ENCODE peak calls at places on chromosomes 16 and 17, in four cellular contexts. One of them, this sample, is unnamed.

GRCh38 chr16:48556913-48557351 is 53.0 kb downstream of the N4BP1 start:
- DNase-seq in right lobe of liver: no peak
- DNase-seq in AG04450: peak
- DNase-seq in tibial artery: no peak
- DNase-seq in this sample: no peak

GRCh38 chr17:3968886-3969524 is 4.8 kb upstream of the ATP2A3 start:
- DNase-seq in tibial artery: no peak
- DNase-seq in right lobe of liver: no peak
- DNase-seq in AG04450: no peak
- DNase-seq in this sample: no peak

GRCh38 chr17:50833396-50834125 is 1.8 kb upstream of the WFIKKN2 start:
- DNase-seq in right lobe of liver: no peak
- DNase-seq in AG04450: no peak
- DNase-seq in tibial artery: no peak
- DNase-seq in this sample: no peak

GRCh38 chr16:79954920-79955705 is 354.6 kb upstream of the MAF start:
- DNase-seq in tibial artery: no peak
- DNase-seq in AG04450: no peak
- DNase-seq in right lobe of liver: no peak
- DNase-seq in this sample: no peak

GRCh38 chr17:69344939-69345338 is 18.0 kb upstream of the ABCA5 start:
- DNase-seq in right lobe of liver: no peak
- DNase-seq in AG04450: no peak
- DNase-seq in tibial artery: no peak
- DNase-seq in this sample: no peak

GRCh38 chr16:3575491-3575890 is 1.7 kb downstream of the NLRC3 start:
- DNase-seq in tibial artery: no peak
- DNase-seq in AG04450: no peak
- DNase-seq in right lobe of liver: no peak
- DNase-seq in this sample: no peak

GRCh38 chr17:57419940-57420522 is 163.7 kb downstream of the MSI2 start:
- DNase-seq in right lobe of liver: no peak
- DNase-seq in tibial artery: no peak
- DNase-seq in AG04450: no peak
- DNase-seq in this sample: no peak

GRCh38 chr16:67339453-67339852 is 12.8 kb downstream of the LRRC36 start:
- DNase-seq in AG04450: peak
- DNase-seq in tibial artery: no peak
- DNase-seq in right lobe of liver: no peak
- DNase-seq in this sample: no peak

GRCh38 chr16:72961115-72961832 is 86.7 kb downstream of the ZFHX3 start:
- DNase-seq in tibial artery: peak
- DNase-seq in AG04450: no peak
- DNase-seq in right lobe of liver: no peak
- DNase-seq in this sample: no peak

GRCh38 chr17:54982399-54982798 is 13.8 kb downstream of the STXBP4 start:
- DNase-seq in tibial artery: peak
- DNase-seq in AG04450: no peak
- DNase-seq in right lobe of liver: no peak
- DNase-seq in this sample: no peak

GRCh38 chr17:57751971-57752905 is 7.1 kb upstream of the CCDC182 start:
- DNase-seq in tibial artery: no peak
- DNase-seq in AG04450: no peak
- DNase-seq in right lobe of liver: no peak
- DNase-seq in this sample: no peak

GRCh38 chr16:969508-970378 is 1.0 kb downstream of the LMF1 start:
- DNase-seq in AG04450: no peak
- DNase-seq in tibial artery: no peak
- DNase-seq in right lobe of liver: no peak
- DNase-seq in this sample: peak

GRCh38 chr16:81625544-81626152 is 153.4 kb upstream of the PLCG2 start:
- DNase-seq in right lobe of liver: peak
- DNase-seq in AG04450: no peak
- DNase-seq in tibial artery: peak
- DNase-seq in this sample: no peak

GRCh38 chr17:30961213-30962188 is 9.3 kb upstream of the RNF135 start:
- DNase-seq in AG04450: no peak
- DNase-seq in right lobe of liver: no peak
- DNase-seq in tibial artery: no peak
- DNase-seq in this sample: no peak

GRCh38 chr16:51242281-51242994 is 91.4 kb upstream of the SALL1 start:
- DNase-seq in tibial artery: no peak
- DNase-seq in right lobe of liver: no peak
- DNase-seq in AG04450: no peak
- DNase-seq in this sample: no peak

GRCh38 chr17:67221062-67221998 is 23.7 kb downstream of the HELZ start:
- DNase-seq in tibial artery: peak
- DNase-seq in AG04450: no peak
- DNase-seq in right lobe of liver: no peak
- DNase-seq in this sample: no peak

GRCh38 chr17:41734139-41734948 is at the start of gene HAP1:
- DNase-seq in right lobe of liver: no peak
- DNase-seq in AG04450: no peak
- DNase-seq in tibial artery: no peak
- DNase-seq in this sample: peak

GRCh38 chr17:11558681-11559234 is 39.5 kb upstream of the DNAH9 start:
- DNase-seq in tibial artery: no peak
- DNase-seq in AG04450: no peak
- DNase-seq in right lobe of liver: no peak
- DNase-seq in this sample: no peak

GRCh38 chr17:5422505-5422904 is 2.5 kb downstream of the RPAIN start:
- DNase-seq in tibial artery: no peak
- DNase-seq in right lobe of liver: no peak
- DNase-seq in AG04450: no peak
- DNase-seq in this sample: no peak

GRCh38 chr16:81707411-81708321 is 71.4 kb upstream of the PLCG2 start:
- DNase-seq in right lobe of liver: peak
- DNase-seq in AG04450: no peak
- DNase-seq in tibial artery: no peak
- DNase-seq in this sample: peak

GRCh38 chr17:62724398-62725146 is 83.5 kb downstream of the MARCHF10 start:
- DNase-seq in right lobe of liver: no peak
- DNase-seq in tibial artery: no peak
- DNase-seq in AG04450: no peak
- DNase-seq in this sample: no peak

GRCh38 chr16:2340564-2341455 is at the start of gene ABCA3:
- DNase-seq in tibial artery: peak
- DNase-seq in right lobe of liver: peak
- DNase-seq in AG04450: peak
- DNase-seq in this sample: peak

GRCh38 chr17:49576121-49576905 is 642 bp downstream of the NXPH3 start:
- DNase-seq in tibial artery: peak
- DNase-seq in AG04450: no peak
- DNase-seq in right lobe of liver: no peak
- DNase-seq in this sample: peak

GRCh38 chr17:62809656-62810055 is 1.5 kb upstream of the MARCHF10 start:
- DNase-seq in right lobe of liver: no peak
- DNase-seq in AG04450: no peak
- DNase-seq in tibial artery: no peak
- DNase-seq in this sample: no peak

GRCh38 chr16:1125471-1125870 is 27.4 kb upstream of the CACNA1H start:
- DNase-seq in AG04450: peak
- DNase-seq in tibial artery: no peak
- DNase-seq in right lobe of liver: no peak
- DNase-seq in this sample: no peak

GRCh38 chr16:57649443-57649751 is 18.7 kb upstream of the ADGRG3 start:
- DNase-seq in right lobe of liver: no peak
- DNase-seq in tibial artery: no peak
- DNase-seq in AG04450: no peak
- DNase-seq in this sample: no peak

GRCh38 chr17:33292184-33292980 is 713 bp downstream of the ASIC2 start:
- DNase-seq in AG04450: no peak
- DNase-seq in right lobe of liver: no peak
- DNase-seq in tibial artery: no peak
- DNase-seq in this sample: no peak

GRCh38 chr17:83062011-83062817 is 17.2 kb upstream of the METRNL start:
- DNase-seq in AG04450: no peak
- DNase-seq in tibial artery: peak
- DNase-seq in right lobe of liver: peak
- DNase-seq in this sample: peak

GRCh38 chr17:1957037-1957436 is 68.1 kb downstream of the RTN4RL1 start:
- DNase-seq in right lobe of liver: no peak
- DNase-seq in tibial artery: no peak
- DNase-seq in AG04450: peak
- DNase-seq in this sample: no peak

GRCh38 chr16:56742030-56742984 is 12.4 kb downstream of the NUP93 start:
- DNase-seq in right lobe of liver: no peak
- DNase-seq in AG04450: peak
- DNase-seq in tibial artery: no peak
- DNase-seq in this sample: no peak

GRCh38 chr16:24189941-24190340 is 66.2 kb upstream of the CACNG3 start:
- DNase-seq in tibial artery: no peak
- DNase-seq in AG04450: no peak
- DNase-seq in right lobe of liver: no peak
- DNase-seq in this sample: no peak

GRCh38 chr16:3161235-3162018 is 26.6 kb upstream of the OR1F1 start:
- DNase-seq in tibial artery: no peak
- DNase-seq in right lobe of liver: no peak
- DNase-seq in AG04450: no peak
- DNase-seq in this sample: no peak

GRCh38 chr16:1503110-1503955 is 10.2 kb downstream of the TELO2 start:
- DNase-seq in right lobe of liver: no peak
- DNase-seq in tibial artery: no peak
- DNase-seq in AG04450: no peak
- DNase-seq in this sample: no peak

GRCh38 chr16:74991593-74992403 is 6.9 kb upstream of the WDR59 start:
- DNase-seq in tibial artery: no peak
- DNase-seq in AG04450: no peak
- DNase-seq in right lobe of liver: peak
- DNase-seq in this sample: no peak

GRCh38 chr16:24525970-24526559 is 13.3 kb upstream of the RBBP6 start:
- DNase-seq in tibial artery: no peak
- DNase-seq in right lobe of liver: no peak
- DNase-seq in AG04450: no peak
- DNase-seq in this sample: no peak

GRCh38 chr16:67490330-67491096 is 7.2 kb upstream of the AGRP start:
- DNase-seq in tibial artery: no peak
- DNase-seq in right lobe of liver: no peak
- DNase-seq in AG04450: no peak
- DNase-seq in this sample: no peak

GRCh38 chr17:77744268-77744988 is 214.1 kb upstream of the TNRC6C start:
- DNase-seq in AG04450: no peak
- DNase-seq in tibial artery: peak
- DNase-seq in right lobe of liver: peak
- DNase-seq in this sample: peak
- H3K27ac ChIP-seq in AG04450: no peak
- H3K27ac ChIP-seq in tibial artery: no peak
- H3K27ac ChIP-seq in right lobe of liver: no peak
- H3K27ac ChIP-seq in this sample: no peak

DNA sequence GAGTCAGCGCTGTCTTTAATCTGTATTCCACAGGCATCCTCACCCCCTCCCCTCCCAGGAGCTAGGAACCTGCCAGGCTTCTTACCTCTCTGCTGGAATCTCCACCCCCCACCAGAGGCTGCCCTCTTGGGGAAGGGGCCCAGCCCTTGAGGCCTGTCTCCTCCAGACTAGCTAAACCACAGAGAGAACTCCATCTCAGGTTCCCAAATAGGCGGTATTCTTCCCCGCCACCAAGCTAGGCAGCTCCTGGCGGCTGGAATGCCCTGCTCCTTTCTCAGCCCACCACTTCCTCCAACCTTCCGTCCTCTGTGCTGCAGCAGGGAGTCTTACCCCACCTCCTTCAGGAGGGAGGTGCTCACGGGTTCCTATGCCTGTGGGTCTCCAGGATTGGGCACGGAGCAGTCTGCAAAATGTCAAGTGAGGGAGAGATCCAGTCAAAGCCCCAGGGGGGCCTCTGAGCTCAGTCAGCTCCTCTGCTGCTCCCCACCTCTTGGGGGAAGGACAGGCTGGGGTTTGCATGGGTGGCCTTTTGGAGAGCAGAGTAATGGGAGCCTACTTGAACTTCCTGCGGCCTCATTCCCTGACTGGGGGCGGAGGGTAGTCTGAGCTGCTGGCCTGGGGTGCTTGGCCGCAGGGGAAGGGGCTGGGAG is 55.7 kb downstream of the SREBF1 start:
- DNase-seq in AG04450: peak
- DNase-seq in tibial artery: no peak
- DNase-seq in right lobe of liver: no peak
- DNase-seq in this sample: no peak
- H3K27ac ChIP-seq in AG04450: peak
- H3K27ac ChIP-seq in tibial artery: peak
- H3K27ac ChIP-seq in right lobe of liver: no peak
- H3K27ac ChIP-seq in this sample: peak

DNA sequence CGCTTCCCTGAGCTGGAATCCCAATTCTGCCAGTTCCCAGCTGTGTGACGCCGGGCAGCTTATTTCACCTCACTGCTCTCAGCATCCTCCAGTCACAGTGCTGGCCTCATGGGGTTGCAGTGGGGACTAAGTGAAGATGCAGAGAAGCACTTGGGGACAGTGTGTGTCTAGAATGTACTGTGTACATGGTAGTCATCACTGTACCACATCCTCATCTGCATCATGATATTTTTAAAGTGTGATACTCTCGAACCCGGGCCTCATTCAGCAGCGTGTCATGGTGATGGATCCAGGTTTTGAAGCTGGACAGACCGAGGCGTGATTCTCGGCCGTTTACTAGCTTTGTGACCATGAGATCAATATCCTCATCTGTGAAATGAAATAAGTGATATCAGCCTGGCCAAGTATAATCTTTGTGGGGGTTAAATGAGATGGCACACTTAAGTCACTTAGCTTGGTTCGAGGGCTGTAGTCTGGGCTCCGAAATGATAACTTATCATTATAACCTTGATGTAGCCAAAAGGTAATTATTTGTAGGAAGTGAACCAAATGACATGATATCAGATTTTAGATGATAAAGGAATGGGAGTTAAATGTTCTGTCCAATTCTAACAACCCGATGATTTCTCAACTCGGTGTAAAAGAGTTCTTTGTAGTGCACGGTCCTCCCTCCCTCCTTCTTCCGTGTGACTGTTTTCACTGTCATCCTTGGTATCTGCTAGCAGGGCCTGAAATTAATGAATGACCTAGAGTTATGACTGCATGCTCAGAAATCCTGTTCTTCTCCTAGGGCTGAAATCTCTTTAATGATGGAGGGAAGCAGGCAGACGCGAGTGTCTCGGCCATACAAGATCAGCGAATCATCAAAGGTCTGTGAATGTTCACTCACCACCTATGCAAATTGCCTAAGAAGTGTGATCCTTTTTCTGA is 2.0 kb downstream of the KLHL36 start:
- DNase-seq in AG04450: peak
- DNase-seq in right lobe of liver: no peak
- DNase-seq in tibial artery: no peak
- DNase-seq in this sample: no peak
- H3K27ac ChIP-seq in AG04450: peak
- H3K27ac ChIP-seq in right lobe of liver: no peak
- H3K27ac ChIP-seq in tibial artery: peak
- H3K27ac ChIP-seq in this sample: peak

GRCh38 chr16:15041260-15042011 is 14.4 kb downstream of the NTAN1 start:
- DNase-seq in right lobe of liver: peak
- DNase-seq in AG04450: no peak
- DNase-seq in tibial artery: peak
- DNase-seq in this sample: peak
- H3K27ac ChIP-seq in right lobe of liver: peak
- H3K27ac ChIP-seq in AG04450: no peak
- H3K27ac ChIP-seq in tibial artery: peak
- H3K27ac ChIP-seq in this sample: peak

GRCh38 chr17:45043813-45044540 is 7.5 kb downstream of the DCAKD start:
- DNase-seq in tibial artery: no peak
- DNase-seq in right lobe of liver: no peak
- DNase-seq in AG04450: no peak
- DNase-seq in this sample: no peak
- H3K27ac ChIP-seq in tibial artery: peak
- H3K27ac ChIP-seq in right lobe of liver: no peak
- H3K27ac ChIP-seq in AG04450: no peak
- H3K27ac ChIP-seq in this sample: no peak